ENCODE peak calls at places on chromosomes 13 and 19, in nine cellular contexts. C is foreskin fibroblast; F is T-helper 2 cell; H is AML-193; I is activated naive CD4-positive, alpha-beta T cell; B is uterus; Y is ureter; K is stimulated activated CD8-positive, alpha-beta memory T cell treated with anti-CD3 and anti-CD28 coated beads, Interleukin-4, amount 100 ng/mL, for 48 hours; P is neuronal stem cell. E is an unnamed sample.

GRCh38 chr13:39417643-39418042 is 185.3 kb downstream of the LHFPL6 start:
- DNase-seq in C (peak; percentile 54), F (no peak), B (no peak), P (peak; percentile 49), H (no peak), I (no peak), K (no peak), Y (no peak), E (peak; percentile 68)

GRCh38 chr13:70087247-70087646 is 20.4 kb upstream of the ATXN8OS start:
- DNase-seq in B (no peak), F (no peak), P (no peak), C (no peak), I (no peak), Y (no peak), H (no peak), K (no peak), E (no peak)

GRCh38 chr13:107865643-107866006 is 349.7 kb downstream of the LIG4 start:
- DNase-seq in Y (no peak), B (no peak), K (no peak), C (peak; percentile 4), F (no peak), I (no peak), P (no peak), H (no peak), E (no peak)

GRCh38 chr19:10858204-10858828 is 10.1 kb downstream of the C19orf38 start:
- DNase-seq in P (no peak), B (no peak), F (no peak), K (peak; percentile 72), C (peak; percentile 45), H (no peak), Y (no peak), I (no peak), E (no peak)

GRCh38 chr13:111251646-111252448 is 68.6 kb upstream of the TEX29 start:
- DNase-seq in C (peak; percentile 34), Y (no peak), B (no peak), K (no peak), P (no peak), I (no peak), H (no peak), F (no peak), E (no peak)

GRCh38 chr19:20482721-20483120 is 82.9 kb downstream of the ZNF737 start:
- DNase-seq in K (no peak), B (no peak), P (no peak), F (no peak), C (no peak), I (no peak), H (no peak), Y (no peak), E (no peak)

GRCh38 chr13:46603165-46603603 is 50.2 kb downstream of the LRCH1 start:
- DNase-seq in F (no peak), K (no peak), H (peak; percentile 53), B (no peak), P (no peak), I (no peak), Y (no peak), C (no peak), E (no peak)

GRCh38 chr19:55088543-55089265 is 13.0 kb downstream of the EPS8L1 start:
- DNase-seq in H (peak; percentile 34), C (peak; percentile 81), P (peak; percentile 92), B (peak; percentile 82), Y (no peak), I (peak; percentile 80), F (peak; percentile 72), K (peak; percentile 98), E (peak; percentile 84)

GRCh38 chr19:39308531-39309304 is 11.9 kb downstream of the LRFN1 start:
- DNase-seq in H (no peak), P (no peak), C (no peak), B (no peak), Y (no peak), K (no peak), F (no peak), I (no peak), E (no peak)

GRCh38 chr13:48155850-48156249 is 60.9 kb upstream of the MED4 start:
- DNase-seq in B (no peak), Y (no peak), P (no peak), I (no peak), C (peak; percentile 19), K (no peak), F (peak; percentile 9), H (peak; percentile 92), E (no peak)

GRCh38 chr19:48551437-48552302 is at the start of gene SULT2B1:
- DNase-seq in Y (peak; percentile 75), F (no peak), P (no peak), H (no peak), B (no peak), K (no peak), I (no peak), C (no peak), E (no peak)

GRCh38 chr13:106916329-106916728 is 348.4 kb upstream of the ARGLU1 start:
- DNase-seq in K (no peak), P (no peak), B (no peak), H (no peak), F (no peak), Y (no peak), I (no peak), C (peak; percentile 74), E (no peak)

GRCh38 chr19:14004619-14005380 is 1.3 kb downstream of the RFX1 start:
- DNase-seq in H (peak; percentile 62), I (no peak), C (peak; percentile 56), Y (no peak), F (no peak), B (no peak), K (no peak), P (no peak), E (peak; percentile 79)

GRCh38 chr13:44974056-44974798 is 15.0 kb downstream of the NUFIP1 start:
- DNase-seq in K (no peak), C (peak; percentile 47), P (no peak), Y (no peak), B (no peak), I (no peak), F (no peak), H (peak; percentile 86), E (peak; percentile 63)

E was measured in sciatic nerve.